ENCODE peak calls at places on chromosomes 2 and 18, in nine cellular contexts. E is germinal center; H is uterus; G is NCI-H460; L is effector memory CD8-positive, alpha-beta T cell; S is NCI-H2081; V is M059J; Z is Calu3; P is cardiac muscle cell. F is an unnamed sample.

GRCh38 chr2:43114210-43114609 is 112.2 kb downstream of the ZFP36L2 start:
- DNase-seq in E (no peak), H (no peak), G (no peak), L (no peak), S (no peak), V (peak), Z (peak), P (no peak), F (no peak)

GRCh38 chr2:98736464-98736889 is 5.5 kb upstream of the MGAT4A start:
- DNase-seq in E (no peak), H (no peak), G (no peak), L (no peak), S (no peak), V (no peak), Z (no peak), P (no peak), F (no peak)

GRCh38 chr2:7795358-7796199 is 878.4 kb downstream of the RNF144A start:
- DNase-seq in E (no peak), H (no peak), G (no peak), L (no peak), S (no peak), V (no peak), Z (no peak), P (no peak), F (peak)

GRCh38 chr2:205629021-205629817 is 53.1 kb upstream of the NRP2 start:
- DNase-seq in E (no peak), H (no peak), G (no peak), L (no peak), S (no peak), V (no peak), Z (no peak), P (peak), F (no peak)

GRCh38 chr2:1827686-1828085 is 83.4 kb upstream of the PXDN start:
- DNase-seq in E (no peak), H (no peak), G (no peak), L (no peak), S (no peak), V (no peak), Z (no peak), P (no peak), F (no peak)

GRCh38 chr2:100791936-100792308 is 28.0 kb upstream of the NPAS2 start:
- DNase-seq in E (no peak), H (no peak), G (no peak), L (no peak), S (no peak), V (no peak), Z (no peak), P (no peak), F (no peak)

GRCh38 chr2:124482551-124482950 is 457.5 kb downstream of the CNTNAP5 start:
- DNase-seq in E (no peak), H (no peak), G (no peak), L (no peak), S (no peak), V (no peak), Z (no peak), P (no peak), F (no peak)

GRCh38 chr2:36425771-36426340 is 70.3 kb downstream of the CRIM1 start:
- DNase-seq in E (no peak), H (no peak), G (no peak), L (no peak), S (no peak), V (no peak), Z (no peak), P (no peak), F (no peak)

GRCh38 chr18:56648307-56648706 is 2.9 kb upstream of the WDR7 start:
- DNase-seq in E (no peak), H (no peak), G (no peak), L (no peak), S (no peak), V (no peak), Z (no peak), P (no peak), F (no peak)